ENCODE peak calls at places on chromosomes 11 and 22, in nine cellular contexts. R is NCI-H2081, C is NCI-H1092, G is NCI-H345, K is HepG2, Q is NCI-H748 treated with DMSO at 0.1 percent for 48 hours, X is NCI-H1105 treated with DMSO at 0.1 percent for 48 hours, P is coronary artery, V is AG04449. A is an unnamed sample.

GRCh38 chr11:65078151-65078550 is 5.7 kb downstream of the CDCA5 start:
- DNase-seq in R (peak), C (peak), G (peak), K (peak), Q (no peak), X (peak), P (no peak), V (no peak), A (no peak)

GRCh38 chr11:26102325-26102724 is 229.6 kb upstream of the ANO3 start:
- DNase-seq in R (no peak), C (no peak), G (no peak), K (no peak), Q (no peak), X (no peak), P (no peak), V (no peak), A (no peak)

GRCh38 chr22:39309881-39310714 is 9.3 kb downstream of the RPL3 start:
- DNase-seq in R (no peak), C (no peak), G (no peak), K (no peak), Q (no peak), X (no peak), P (no peak), V (no peak), A (no peak)

GRCh38 chr22:31106651-31107205 is 640 bp downstream of the SELENOM start:
- DNase-seq in R (no peak), C (no peak), G (no peak), K (no peak), Q (no peak), X (no peak), P (peak), V (no peak), A (peak)

GRCh38 chr11:44306469-44307244 is 3.3 kb downstream of the ALX4 start:
- DNase-seq in R (no peak), C (no peak), G (no peak), K (no peak), Q (no peak), X (no peak), P (no peak), V (no peak), A (no peak)

GRCh38 chr11:2524446-2525165 is 79.8 kb downstream of the KCNQ1 start:
- DNase-seq in R (no peak), C (no peak), G (no peak), K (no peak), Q (no peak), X (no peak), P (peak), V (no peak), A (no peak)

GRCh38 chr11:132161538-132161937 is 791.1 kb downstream of the NTM start:
- DNase-seq in R (no peak), C (no peak), G (no peak), K (no peak), Q (no peak), X (no peak), P (no peak), V (no peak), A (no peak)

GRCh38 chr11:69950120-69950519 is 128.0 kb upstream of the ANO1 start:
- DNase-seq in R (no peak), C (no peak), G (peak), K (peak), Q (peak), X (peak), P (no peak), V (no peak), A (no peak)

GRCh38 chr11:75577198-75577597 is 15.1 kb downstream of the SERPINH1 start:
- DNase-seq in R (no peak), C (no peak), G (peak), K (no peak), Q (no peak), X (no peak), P (no peak), V (no peak), A (peak)

GRCh38 chr11:27055065-27055682 is 14.6 kb downstream of the BBOX1 start:
- DNase-seq in R (no peak), C (no peak), G (no peak), K (peak), Q (no peak), X (no peak), P (no peak), V (peak), A (no peak)

GRCh38 chr11:117842131-117842941 is 17.8 kb upstream of the FXYD2 start:
- DNase-seq in R (no peak), C (no peak), G (no peak), K (no peak), Q (no peak), X (no peak), P (peak), V (no peak), A (peak)

GRCh38 chr11:206516-207212 is 535 bp downstream of the BET1L start:
- DNase-seq in R (no peak), C (no peak), G (no peak), K (no peak), Q (no peak), X (no peak), P (peak), V (no peak), A (peak)

GRCh38 chr11:60699282-60699681 is at the start of gene MS4A8:
- DNase-seq in R (peak), C (peak), G (peak), K (no peak), Q (peak), X (peak), P (no peak), V (no peak), A (no peak)

GRCh38 chr11:134509381-134510068 is 97.5 kb upstream of the B3GAT1 start:
- DNase-seq in R (no peak), C (no peak), G (no peak), K (no peak), Q (no peak), X (no peak), P (no peak), V (no peak), A (peak)

GRCh38 chr11:61630104-61630503 is 49.2 kb upstream of the SYT7 start:
- DNase-seq in R (no peak), C (no peak), G (no peak), K (no peak), Q (no peak), X (no peak), P (no peak), V (no peak), A (no peak)

GRCh38 chr11:103013426-103013825 is 57.9 kb upstream of the MMP13 start:
- DNase-seq in R (no peak), C (no peak), G (no peak), K (no peak), Q (no peak), X (no peak), P (no peak), V (peak), A (no peak)

GRCh38 chr22:45504703-45505341 is 2.1 kb downstream of the FBLN1 start:
- DNase-seq in R (no peak), C (no peak), G (no peak), K (no peak), Q (no peak), X (no peak), P (no peak), V (no peak), A (peak)

GRCh38 chr22:43334378-43334777 is 8.8 kb downstream of the SCUBE1 start:
- DNase-seq in R (no peak), C (no peak), G (no peak), K (no peak), Q (no peak), X (no peak), P (no peak), V (no peak), A (no peak)

GRCh38 chr22:30260682-30261081 is 6.0 kb downstream of the OSM start:
- DNase-seq in R (no peak), C (no peak), G (no peak), K (no peak), Q (no peak), X (no peak), P (no peak), V (no peak), A (no peak)

GRCh38 chr22:46007003-46007847 is 30.3 kb upstream of the WNT7B start:
- DNase-seq in R (peak), C (no peak), G (peak), K (no peak), Q (no peak), X (no peak), P (peak), V (no peak), A (peak)

GRCh38 chr11:72226701-72227100 is 2.1 kb downstream of the INPPL1 start:
- DNase-seq in R (peak), C (peak), G (no peak), K (no peak), Q (no peak), X (peak), P (peak), V (no peak), A (no peak)

GRCh38 chr22:37972527-37972926 is 11.8 kb downstream of the SOX10 start:
- DNase-seq in R (peak), C (no peak), G (peak), K (no peak), Q (no peak), X (peak), P (no peak), V (no peak), A (peak)

GRCh38 chr11:94638278-94638901 is 71.2 kb downstream of the PIWIL4 start:
- DNase-seq in R (no peak), C (no peak), G (no peak), K (no peak), Q (no peak), X (no peak), P (no peak), V (no peak), A (no peak)

A was measured in ovary.